ENCODE peak calls at places on chromosome 5, in six cellular contexts. E is ovary, S is breast epithelium, T is heart left ventricle, J is body of pancreas, R is A549. F is an unnamed sample.

GRCh38 chr5:65812648-65813047 is 90.6 kb downstream of the NLN start:
- DNase-seq in R (no peak), E (no peak), S (no peak), J (no peak), T (no peak), F (no peak)

GRCh38 chr5:133996683-133997252 is 8.0 kb downstream of the VDAC1 start:
- DNase-seq in T (no peak), S (no peak), J (no peak), E (no peak), R (no peak), F (no peak)

GRCh38 chr5:63860379-63860778 is 101.9 kb downstream of the HTR1A start:
- DNase-seq in T (no peak), E (no peak), S (no peak), J (no peak), R (no peak), F (no peak)

GRCh38 chr5:124726631-124727362 is 19.6 kb downstream of the ZNF608 start:
- DNase-seq in R (no peak), E (no peak), S (no peak), T (no peak), J (no peak), F (no peak)

GRCh38 chr5:32942225-32942989 is 231.3 kb downstream of the NPR3 start:
- DNase-seq in T (no peak), S (no peak), E (no peak), R (peak; percentile 62), J (peak; percentile 33), F (no peak)

GRCh38 chr5:76838481-76839261 is 11.1 kb upstream of the S100Z start:
- DNase-seq in S (no peak), R (peak; percentile 51), E (no peak), T (no peak), J (no peak), F (no peak)

GRCh38 chr5:31908396-31908795 is 265.7 kb downstream of the GOLPH3 start:
- DNase-seq in J (no peak), S (no peak), R (no peak), E (no peak), T (no peak), F (no peak)

GRCh38 chr5:43019615-43020293 is 20.4 kb downstream of the ANXA2R start:
- DNase-seq in E (peak; percentile 46), J (peak; percentile 65), T (peak; percentile 64), R (peak; percentile 88), S (peak; percentile 55), F (peak; percentile 78)

GRCh38 chr5:10601246-10602030 is 37.6 kb downstream of the ANKRD33B start:
- DNase-seq in R (peak; percentile 90), E (peak; percentile 80), S (peak; percentile 62), J (peak; percentile 61), T (peak; percentile 88), F (peak; percentile 93)

GRCh38 chr5:41751867-41752266 is 118.4 kb downstream of the OXCT1 start:
- DNase-seq in T (no peak), E (no peak), R (no peak), S (no peak), J (no peak), F (no peak)

GRCh38 chr5:124030043-124030461 is 518.1 kb downstream of the CSNK1G3 start:
- DNase-seq in R (no peak), J (no peak), S (no peak), E (no peak), T (no peak), F (no peak)

DNA sequence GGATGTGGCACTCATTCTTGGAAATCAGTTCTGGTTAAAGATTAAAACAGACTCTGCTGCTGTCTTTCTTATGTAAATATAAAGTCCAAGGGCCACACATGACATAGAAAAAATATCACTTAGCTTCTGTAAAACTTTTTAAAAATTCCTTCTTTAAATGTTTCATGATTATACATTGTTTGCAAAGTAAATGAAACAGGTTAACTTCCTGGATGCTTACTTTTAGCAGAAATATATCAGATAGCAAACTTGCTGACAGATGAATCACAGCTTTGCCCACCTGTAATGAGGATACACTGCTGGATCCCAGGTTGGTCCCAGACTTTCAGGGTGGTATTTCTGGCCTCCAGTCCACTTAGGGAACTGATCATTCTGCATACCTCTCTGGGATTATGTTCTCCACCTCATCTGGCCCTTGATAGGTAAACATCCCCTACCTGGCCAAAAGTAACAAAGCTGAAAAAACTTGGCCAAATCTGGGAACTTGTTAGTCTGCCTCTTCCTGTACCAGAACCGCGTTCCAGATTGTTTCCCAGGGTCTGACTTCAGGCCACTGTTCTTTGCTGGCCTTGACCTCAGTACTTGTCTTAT is 340.5 kb downstream of the ADGRV1 start:
- DNase-seq in T (no peak), J (no peak), E (no peak), R (peak; percentile 36), S (no peak), F (no peak)
- TF ChIP-seq POLR2A in T (no peak), J (no peak), E (no peak), R (no peak), S (no peak), F (no peak)

DNA sequence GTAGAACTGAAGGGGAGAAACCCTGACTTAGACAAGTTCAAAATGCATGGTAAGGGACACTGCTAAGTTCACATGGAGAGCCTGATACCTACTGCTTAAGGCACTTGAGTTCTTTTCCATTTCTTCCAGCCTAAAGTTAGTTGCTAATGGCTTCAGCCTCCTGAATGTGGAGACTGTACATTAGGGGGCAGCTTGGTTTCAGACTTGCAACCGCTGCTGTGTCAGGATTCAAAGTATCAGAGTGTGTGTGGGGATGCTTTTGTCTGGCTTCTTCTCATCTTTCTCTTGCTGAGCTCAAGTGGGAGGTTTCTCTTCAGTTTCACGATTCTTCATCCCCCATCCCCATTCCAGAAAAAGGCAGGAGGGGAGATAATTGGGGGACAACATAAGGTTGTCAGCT is 49.4 kb downstream of the ATP10B start:
- DNase-seq in T (no peak), E (no peak), S (no peak), J (peak; percentile 16), R (no peak), F (no peak)
- TF ChIP-seq CTCF in T (no peak), E (no peak), S (no peak), J (peak; percentile 11), R (no peak), F (no peak)

GRCh38 chr5:88882321-88883038 is 504 bp downstream of the MEF2C start:
- DNase-seq in R (no peak), E (no peak), S (no peak), J (no peak), T (no peak), F (no peak)

GRCh38 chr5:88884435-88884877 is 1.5 kb upstream of the MEF2C start:
- DNase-seq in R (no peak), T (no peak), J (no peak), S (no peak), E (no peak), F (no peak)

GRCh38 chr5:88885043-88885442 is 2.1 kb upstream of the MEF2C start:
- DNase-seq in S (no peak), R (no peak), E (no peak), T (no peak), J (no peak), F (no peak)

GRCh38 chr5:88883059-88883565 is at the start of gene MEF2C:
- DNase-seq in R (peak; percentile 4), S (peak; percentile 57), E (peak; percentile 81), J (peak; percentile 52), T (peak; percentile 78), F (peak; percentile 75)

DNA sequence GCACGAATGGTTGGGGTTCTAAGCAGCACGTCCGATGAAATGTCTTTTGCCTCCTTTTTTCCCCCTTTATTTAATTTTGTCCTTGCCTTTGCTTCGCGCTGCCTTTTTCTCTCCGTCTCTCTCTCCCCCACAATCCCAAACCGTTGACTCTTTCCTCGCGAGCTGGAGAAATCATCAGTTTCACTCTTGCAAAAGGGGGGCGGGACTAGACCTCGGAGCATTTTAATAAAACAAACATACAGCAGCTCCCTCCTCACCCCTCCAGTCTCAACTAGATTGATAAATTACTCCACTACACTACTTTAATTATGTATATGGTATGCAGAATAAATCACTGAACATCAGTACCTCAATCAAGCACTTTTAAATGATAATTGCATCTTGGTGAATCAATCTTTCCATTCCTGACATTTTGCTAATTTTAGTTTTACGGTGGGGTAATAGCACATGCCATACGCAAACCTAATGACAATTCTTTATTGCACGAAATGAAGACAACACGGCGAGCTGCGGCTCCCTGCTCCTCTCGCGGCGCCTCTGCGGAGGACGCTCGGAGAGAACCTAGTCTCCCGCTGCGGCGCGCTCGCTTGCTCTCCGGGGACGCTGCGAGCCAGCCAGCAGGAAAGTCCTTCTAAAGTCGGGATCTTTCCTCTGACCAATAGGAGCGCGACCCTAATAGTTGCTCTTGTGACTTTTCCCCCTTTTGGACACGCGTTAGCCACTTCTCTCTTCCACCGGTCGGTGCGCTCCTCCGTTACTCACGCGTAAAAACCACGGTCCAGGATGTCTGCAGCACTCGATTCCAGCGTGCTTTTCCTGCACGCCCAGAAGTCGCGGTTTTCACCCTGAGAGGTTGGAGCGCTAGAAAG is 816 bp upstream of the MEF2C start:
- DNase-seq in S (peak; percentile 43), T (peak; percentile 77), J (peak; percentile 26), R (peak; percentile 18), E (peak; percentile 79), F (peak; percentile 81)
- TF ChIP-seq POLR2A in S (no peak), T (peak; percentile 71), J (no peak), R (no peak), E (peak; percentile 61), F (no peak)

GRCh38 chr5:180469586-180469865 is 24.7 kb upstream of the CNOT6 start:
- DNase-seq in E (no peak), J (no peak), R (no peak), T (no peak), S (no peak), F (peak; percentile 69)
- TF ChIP-seq CTCF in E (no peak), J (no peak), R (no peak), T (no peak), S (no peak), F (no peak)

GRCh38 chr5:177495243-177496060 is 2.0 kb downstream of the PDLIM7 start:
- DNase-seq in E (peak; percentile 66), R (peak; percentile 72), J (no peak), S (peak; percentile 71), T (peak; percentile 84), F (no peak)
- TF ChIP-seq POLR2A in E (no peak), R (no peak), J (no peak), S (no peak), T (peak; percentile 15), F (no peak)

GRCh38 chr5:176574297-176574591 is 25.1 kb downstream of the CDHR2 start:
- DNase-seq in E (no peak), T (no peak), R (no peak), S (no peak), J (no peak), F (no peak)
- TF ChIP-seq CTCF in E (no peak), T (no peak), R (no peak), S (no peak), J (no peak), F (no peak)

F was measured in suprapubic skin.